ENCODE peak calls at places on chromosomes 12 and 14, in seven cellular contexts. N is GM12864, Y is pancreas, F is breast epithelium, M is transverse colon, B is esophagus squamous epithelium, Q is GM23338. V is an unnamed sample.

GRCh38 chr12:104056419-104056972 is 6.5 kb upstream of the GLT8D2 start:
- DNase-seq in Y (no peak), N (no peak), M (no peak), Q (no peak), F (no peak), B (no peak), V (no peak)

GRCh38 chr12:116958402-116959197 is 47.9 kb downstream of the FBXW8 start:
- DNase-seq in Y (no peak), M (no peak), N (no peak), Q (no peak), B (no peak), F (no peak), V (no peak)

GRCh38 chr12:13099910-13100609 is 3.4 kb downstream of the GSG1 start:
- DNase-seq in Q (no peak), M (no peak), Y (no peak), N (no peak), F (no peak), B (no peak), V (no peak)

GRCh38 chr14:69354383-69355154 is 43.5 kb downstream of the ERH start:
- DNase-seq in Y (no peak), F (no peak), Q (no peak), B (no peak), M (peak), N (peak), V (no peak)

GRCh38 chr14:54555651-54556050 is 11.3 kb upstream of the SAMD4A start:
- DNase-seq in F (no peak), Q (no peak), M (no peak), Y (no peak), B (no peak), N (no peak), V (no peak)

GRCh38 chr14:97061198-97061597 is 264.0 kb downstream of the VRK1 start:
- DNase-seq in Q (no peak), F (no peak), M (peak), Y (no peak), N (no peak), B (no peak), V (no peak)

GRCh38 chr14:22549981-22550670 is 38.9 kb downstream of the DAD1 start:
- DNase-seq in Q (peak), Y (no peak), N (peak), M (no peak), F (no peak), B (no peak), V (no peak)

GRCh38 chr12:69243099-69244084 is 4.0 kb downstream of the CPSF6 start:
- DNase-seq in N (peak), F (no peak), M (no peak), Y (no peak), B (no peak), Q (no peak), V (no peak)

GRCh38 chr12:100114574-100114973 is 28.1 kb downstream of the BLTP3B start:
- DNase-seq in Q (no peak), N (no peak), M (no peak), B (no peak), Y (no peak), F (no peak), V (no peak)

GRCh38 chr12:132365226-132365625 is 35.8 kb upstream of the GALNT9 start:
- DNase-seq in N (no peak), Q (no peak), M (no peak), F (no peak), B (no peak), Y (no peak), V (no peak)

DNA sequence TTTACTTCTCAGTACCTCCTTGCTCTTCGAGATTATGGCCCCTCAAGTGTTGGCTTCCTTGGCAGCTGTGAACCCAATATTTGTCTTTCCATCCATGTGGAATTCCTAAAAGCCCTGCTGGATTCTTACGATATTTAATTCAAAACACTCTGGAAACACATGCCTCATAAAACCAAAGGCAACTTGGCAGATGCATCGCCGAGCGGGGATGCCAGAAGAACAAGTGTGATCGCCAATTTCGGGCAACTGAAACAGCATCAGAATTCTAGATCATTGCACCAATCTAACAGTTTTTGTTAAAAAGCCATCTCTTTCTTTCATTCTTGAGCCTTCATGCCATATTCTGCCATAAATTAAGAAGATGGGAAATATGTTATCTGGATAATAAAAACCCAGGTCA is 934.4 kb downstream of the AACS start:
- DNase-seq in Q (no peak), N (no peak), Y (no peak), M (no peak), F (no peak), B (no peak), V (no peak)
- H3K4me3 ChIP-seq in Q (no peak), N (no peak), Y (no peak), M (no peak), F (no peak), B (no peak), V (no peak)

GRCh38 chr14:49853158-49853477 is 530 bp upstream of the NEMF start:
- DNase-seq in B (no peak), M (no peak), F (no peak), N (no peak), Q (no peak), Y (no peak), V (no peak)
- TF ChIP-seq CTCF in B (no peak), M (no peak), F (no peak), N (no peak), Q (no peak), Y (no peak), V (no peak)

GRCh38 chr14:67782090-67782489 is 34.3 kb downstream of the ZFYVE26 start:
- DNase-seq in N (no peak), M (no peak), B (no peak), Y (no peak), Q (no peak), F (no peak), V (no peak)

GRCh38 chr14:67785270-67786109 is 30.9 kb downstream of the ZFYVE26 start:
- DNase-seq in Q (no peak), M (no peak), B (no peak), N (no peak), F (no peak), Y (no peak), V (no peak)

GRCh38 chr14:67784244-67784823 is 32.1 kb downstream of the ZFYVE26 start:
- DNase-seq in M (no peak), N (no peak), F (no peak), Q (no peak), Y (no peak), B (no peak), V (no peak)

DNA sequence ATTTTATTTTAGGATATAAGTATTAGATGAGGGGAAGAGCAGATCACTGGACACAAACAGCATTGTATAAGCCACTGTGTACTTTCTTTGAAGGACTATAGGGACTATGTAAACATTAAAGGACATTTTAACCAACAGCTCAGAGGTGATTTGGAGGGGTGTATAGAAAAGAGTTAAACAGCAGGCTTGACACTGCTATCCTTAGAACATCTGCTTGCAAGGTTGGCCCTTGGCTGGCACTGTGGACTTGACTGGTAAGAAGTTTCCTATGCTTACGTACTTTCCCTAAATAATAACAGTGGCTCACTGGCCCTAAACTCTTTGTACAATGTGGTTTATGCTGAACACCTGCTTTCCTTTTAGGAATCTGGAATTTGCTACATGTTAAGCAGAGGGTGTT is 28.7 kb downstream of the ZFYVE26 start:
- DNase-seq in B (no peak), Y (no peak), N (no peak), Q (no peak), M (no peak), F (no peak), V (no peak)
- H3K4me3 ChIP-seq in B (no peak), Y (no peak), N (no peak), Q (no peak), M (no peak), F (no peak), V (no peak)

GRCh38 chr14:84493779-84494178 is 1036.2 kb upstream of the FLRT2 start:
- DNase-seq in Y (no peak), N (no peak), M (no peak), F (no peak), Q (peak), B (no peak), V (no peak)
- TF ChIP-seq CTCF in Y (no peak), N (no peak), M (no peak), F (no peak), Q (peak), B (no peak), V (no peak)

GRCh38 chr12:68236421-68237059 is 10.9 kb upstream of the IL26 start:
- DNase-seq in Y (peak), F (no peak), N (peak), B (no peak), Q (no peak), M (no peak), V (no peak)
- H3K4me3 ChIP-seq in Y (no peak), F (peak), N (peak), B (peak), Q (no peak), M (peak), V (no peak)

GRCh38 chr14:86055512-86055911 is 525.6 kb downstream of the FLRT2 start:
- DNase-seq in F (no peak), Q (peak), N (no peak), B (no peak), Y (no peak), M (no peak), V (no peak)
- TF ChIP-seq CTCF in F (no peak), Q (peak), N (no peak), B (no peak), Y (no peak), M (no peak), V (no peak)

DNA sequence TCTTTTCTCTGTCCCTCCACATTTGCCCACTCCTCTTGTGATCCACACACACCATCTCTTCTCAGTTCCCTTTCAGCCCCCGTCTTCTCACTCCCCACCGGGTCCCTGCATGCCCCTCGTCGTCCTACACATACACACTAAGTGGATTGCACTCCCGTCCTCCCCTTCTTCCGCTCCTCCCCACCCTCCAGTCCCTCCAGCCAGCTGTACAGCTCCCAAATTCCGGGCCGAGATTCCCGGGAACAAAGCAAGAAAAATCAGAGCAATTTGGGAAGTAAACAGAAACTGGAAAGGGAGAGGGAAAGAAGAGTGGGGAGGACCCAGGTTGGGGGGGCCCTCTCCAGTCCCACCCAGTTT is 282 bp upstream of the IGFBP6 start:
- DNase-seq in M (no peak), N (no peak), Y (no peak), F (no peak), Q (peak), B (no peak), V (no peak)
- H3K4me3 ChIP-seq in M (peak), N (no peak), Y (peak), F (peak), Q (peak), B (peak), V (peak)